ENCODE peak calls at places on chromosomes 13 and 19, in ten cellular contexts. A is Karpas-422, O is ovary, R is kidney epithelial cell, Y is OCI-LY7, E is GM23248, D is AG04450, W is psoas muscle, X is body of pancreas, C is heart left ventricle. Q is an unnamed sample.

GRCh38 chr13:21420706-21421105 is 38.4 kb downstream of the ZDHHC20 start:
- DNase-seq in A (no peak), O (no peak), R (peak; percentile 10), Y (no peak), E (peak; percentile 61), D (no peak), W (no peak), X (no peak), C (no peak), Q (peak; percentile 25)

GRCh38 chr13:23618341-23618740 is 48.1 kb downstream of the TNFRSF19 start:
- DNase-seq in A (no peak), O (no peak), R (peak; percentile 90), Y (no peak), E (peak; percentile 79), D (peak; percentile 85), W (no peak), X (no peak), C (no peak), Q (peak; percentile 97)

GRCh38 chr19:2770055-2771013 is 12.7 kb downstream of the SGTA start:
- DNase-seq in A (no peak), O (peak; percentile 70), R (no peak), Y (no peak), E (peak; percentile 49), D (peak; percentile 7), W (peak; percentile 44), X (no peak), C (peak; percentile 82), Q (no peak)

GRCh38 chr13:52665325-52665724 is 12.7 kb downstream of the SUGT1 start:
- DNase-seq in A (no peak), O (no peak), R (no peak), Y (peak; percentile 20), E (peak; percentile 60), D (no peak), W (no peak), X (no peak), C (no peak), Q (no peak)

GRCh38 chr19:53290758-53291549 is 23.4 kb upstream of the VN1R4 start:
- DNase-seq in A (no peak), O (no peak), R (no peak), Y (no peak), E (no peak), D (no peak), W (no peak), X (no peak), C (no peak), Q (no peak)

GRCh38 chr13:60398949-60399589 is 2.0 kb downstream of the TDRD3 start:
- DNase-seq in A (no peak), O (no peak), R (no peak), Y (no peak), E (peak; percentile 20), D (no peak), W (no peak), X (no peak), C (no peak), Q (no peak)

GRCh38 chr19:10503002-10503789 is at the start of gene KEAP1:
- DNase-seq in A (peak; percentile 81), O (peak; percentile 37), R (no peak), Y (peak; percentile 59), E (peak; percentile 57), D (no peak), W (no peak), X (peak; percentile 58), C (peak; percentile 49), Q (no peak)

GRCh38 chr13:71879129-71879535 is 12.1 kb upstream of the DACH1 start:
- DNase-seq in A (peak; percentile 52), O (no peak), R (no peak), Y (peak; percentile 8), E (peak; percentile 11), D (no peak), W (no peak), X (no peak), C (no peak), Q (no peak)

GRCh38 chr19:51342631-51343569 is 961 bp upstream of the VSIG10L start:
- DNase-seq in A (peak; percentile 54), O (no peak), R (no peak), Y (no peak), E (no peak), D (no peak), W (no peak), X (no peak), C (no peak), Q (no peak)

GRCh38 chr13:37869506-37869755 is 141 bp downstream of the TRPC4 start:
- DNase-seq in A (no peak), O (peak; percentile 8), R (no peak), Y (no peak), E (no peak), D (no peak), W (no peak), X (no peak), C (no peak), Q (no peak)

GRCh38 chr19:480016-480855 is 16.1 kb upstream of the MADCAM1 start:
- DNase-seq in A (peak; percentile 47), O (peak; percentile 32), R (no peak), Y (no peak), E (peak; percentile 76), D (no peak), W (peak; percentile 84), X (peak; percentile 87), C (peak; percentile 85), Q (no peak)

GRCh38 chr19:6674868-6675305 is 4.9 kb upstream of the TNFSF14 start:
- DNase-seq in A (peak; percentile 78), O (no peak), R (peak; percentile 42), Y (peak; percentile 58), E (peak; percentile 90), D (no peak), W (peak; percentile 49), X (no peak), C (peak; percentile 51), Q (no peak)

GRCh38 chr13:44236370-44236769 is 137.3 kb upstream of the SERP2 start:
- DNase-seq in A (no peak), O (no peak), R (no peak), Y (no peak), E (peak; percentile 77), D (peak; percentile 45), W (no peak), X (no peak), C (no peak), Q (no peak)

GRCh38 chr13:97934590-97934989 is 18.9 kb upstream of the IPO5 start:
- DNase-seq in A (no peak), O (peak; percentile 11), R (no peak), Y (no peak), E (no peak), D (no peak), W (no peak), X (no peak), C (no peak), Q (no peak)

GRCh38 chr13:106477303-106477702 is 58.2 kb downstream of the EFNB2 start:
- DNase-seq in A (no peak), O (no peak), R (no peak), Y (no peak), E (no peak), D (no peak), W (no peak), X (no peak), C (no peak), Q (no peak)

GRCh38 chr13:91280806-91281205 is 66.7 kb upstream of the MIR17HG start:
- DNase-seq in A (no peak), O (no peak), R (no peak), Y (no peak), E (peak; percentile 1), D (no peak), W (no peak), X (no peak), C (no peak), Q (no peak)

DNA sequence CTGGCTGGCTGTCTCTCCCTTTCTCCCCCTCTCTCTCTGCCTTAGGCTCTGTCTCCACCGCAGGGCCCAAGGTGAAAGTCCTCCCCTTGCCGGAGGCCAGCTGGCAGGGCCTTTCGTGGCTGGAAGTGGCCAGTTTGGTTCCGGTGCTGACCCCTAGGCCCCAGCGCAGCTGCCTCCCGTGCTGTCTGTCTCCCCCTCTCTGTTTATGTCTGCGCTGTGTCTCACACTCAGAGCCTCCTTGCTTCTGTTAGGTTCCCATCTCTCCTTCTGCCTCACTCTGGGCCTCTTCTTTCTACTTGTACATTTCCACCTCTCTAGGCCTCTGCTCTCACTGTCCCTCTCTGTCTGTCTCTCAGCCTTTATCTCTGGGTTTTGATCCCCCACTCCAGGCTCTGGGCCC is 13.1 kb downstream of the CCDC97 start:
- DNase-seq in A (no peak), O (peak; percentile 75), R (no peak), Y (no peak), E (peak; percentile 58), D (peak; percentile 74), W (peak; percentile 58), X (no peak), C (peak; percentile 36), Q (no peak)
- H3K4me3 ChIP-seq in A (no peak overlapping the region), O (no peak overlapping the region), R (no peak overlapping the region), Y (no peak overlapping the region), E (peak overlapping the region; percentile 40), D (peak overlapping the region; percentile 42), W (no peak overlapping the region), X (no peak overlapping the region), C (no peak overlapping the region), Q (no peak overlapping the region)

GRCh38 chr13:110705826-110706569 is at the start of gene CARS2:
- DNase-seq in A (peak; percentile 99), O (peak; percentile 94), R (peak; percentile 66), Y (peak; percentile 88), E (peak; percentile 97), D (peak; percentile 80), W (peak; percentile 96), X (peak; percentile 97), C (peak; percentile 95), Q (no peak)
- H3K4me3 ChIP-seq in A (peak within 1 kb of the TSS; percentile 75), O (peak within 1 kb of the TSS; percentile 74), R (peak within 1 kb of the TSS; percentile 78), Y (peak within 1 kb of the TSS; percentile 95), E (peak within 1 kb of the TSS; percentile 80), D (peak within 1 kb of the TSS; percentile 77), W (peak within 1 kb of the TSS; percentile 75), X (peak within 1 kb of the TSS; percentile 30), C (peak within 1 kb of the TSS; percentile 34), Q (peak within 1 kb of the TSS; percentile 84)

GRCh38 chr13:28837111-28837510 is 17.0 kb downstream of the MTUS2 start:
- DNase-seq in A (no peak), O (no peak), R (no peak), Y (no peak), E (no peak), D (no peak), W (no peak), X (no peak), C (no peak), Q (no peak)
- H3K4me3 ChIP-seq in A (no peak overlapping the region), O (no peak overlapping the region), R (no peak overlapping the region), Y (no peak overlapping the region), E (no peak overlapping the region), D (no peak overlapping the region), W (no peak overlapping the region), X (no peak overlapping the region), C (no peak overlapping the region), Q (no peak overlapping the region)

DNA sequence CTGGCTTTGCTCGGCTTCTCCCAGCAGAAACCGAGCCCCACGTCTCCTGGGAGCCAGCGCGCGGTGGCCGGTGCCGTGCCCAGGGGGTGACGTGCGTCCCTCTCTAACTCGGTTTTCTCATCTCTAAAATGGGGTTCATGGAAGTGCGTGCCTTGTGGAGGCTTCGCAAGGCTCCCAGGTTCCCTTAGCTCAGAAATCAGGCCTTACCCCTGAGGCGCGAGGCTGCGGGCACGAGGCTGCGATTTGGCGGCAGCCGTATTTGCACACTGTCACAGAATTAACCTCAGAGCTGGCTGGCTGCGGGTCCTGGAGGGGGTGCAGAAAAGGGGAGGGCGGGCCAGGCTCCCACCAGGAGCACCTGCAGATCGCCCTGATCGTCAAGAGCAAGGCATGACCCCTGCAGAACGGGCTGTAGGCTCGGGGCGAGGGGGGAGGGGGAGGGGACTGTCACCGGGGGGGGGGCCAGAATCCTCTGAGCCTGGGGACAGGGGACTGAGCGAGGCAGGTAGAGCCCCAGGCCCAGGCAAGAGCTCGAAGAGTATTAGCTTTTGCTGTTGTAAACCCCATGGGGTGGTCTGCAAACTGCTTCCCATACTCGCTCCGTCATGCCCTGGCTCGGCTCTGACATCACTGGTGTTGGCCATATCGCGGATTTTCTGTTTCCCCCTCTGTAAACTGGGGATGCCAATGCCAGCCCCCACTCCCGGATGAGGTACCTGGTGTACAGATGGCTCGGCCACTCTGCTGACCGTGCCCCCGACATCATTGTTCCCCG is 62.2 kb downstream of the CCNE1 start:
- DNase-seq in A (peak; percentile 20), O (no peak), R (no peak), Y (no peak), E (no peak), D (no peak), W (no peak), X (no peak), C (no peak), Q (no peak)
- H3K4me3 ChIP-seq in A (no peak overlapping the region), O (no peak overlapping the region), R (no peak overlapping the region), Y (peak overlapping the region; percentile 65), E (peak overlapping the region; percentile 58), D (peak overlapping the region; percentile 17), W (peak overlapping the region; percentile 79), X (no peak overlapping the region), C (no peak overlapping the region), Q (no peak overlapping the region)